ENCODE peak calls at places on chromosomes 11 and 22, in nine cellular contexts. F is suprapubic skin, O is body of pancreas, G is upper lobe of left lung, A is A549, B is ovary, E is stomach, X is uterus, J is breast epithelium. Z is an unnamed sample.

GRCh38 chr11:69280451-69280850 is 13.5 kb upstream of the MYEOV start:
- DNase-seq in F (no peak), O (no peak), G (no peak), A (no peak), B (no peak), E (no peak), X (no peak), J (no peak), Z (no peak)

GRCh38 chr22:47047321-47048122 is 285.1 kb downstream of the TBC1D22A start:
- DNase-seq in F (no peak), O (peak), G (no peak), A (no peak), B (no peak), E (no peak), X (no peak), J (no peak), Z (no peak)

GRCh38 chr11:10072841-10073240 is 221.2 kb downstream of the SBF2 start:
- DNase-seq in F (no peak), O (no peak), G (no peak), A (no peak), B (no peak), E (no peak), X (no peak), J (no peak), Z (no peak)

GRCh38 chr22:20173720-20174119 is 22.9 kb upstream of the CCDC188 start:
- DNase-seq in F (no peak), O (no peak), G (no peak), A (no peak), B (no peak), E (no peak), X (no peak), J (no peak), Z (no peak)

GRCh38 chr22:49827853-49828598 is at the start of gene BRD1:
- DNase-seq in F (no peak), O (peak), G (peak), A (no peak), B (peak), E (peak), X (peak), J (no peak), Z (peak)

GRCh38 chr11:6062691-6063358 is 32.3 kb upstream of the OR56A1 start:
- DNase-seq in F (no peak), O (no peak), G (no peak), A (no peak), B (no peak), E (no peak), X (no peak), J (no peak), Z (no peak)

GRCh38 chr11:60169264-60169915 is 13.5 kb downstream of the MS4A6A start:
- DNase-seq in F (no peak), O (peak), G (no peak), A (peak), B (no peak), E (peak), X (no peak), J (no peak), Z (no peak)

GRCh38 chr11:80958414-80958813 is 1517.6 kb upstream of the TENM4 start:
- DNase-seq in F (no peak), O (no peak), G (no peak), A (no peak), B (no peak), E (no peak), X (no peak), J (no peak), Z (no peak)

GRCh38 chr11:128678017-128678416 is 15.9 kb upstream of the FLI1 start:
- DNase-seq in F (no peak), O (no peak), G (no peak), A (no peak), B (no peak), E (no peak), X (no peak), J (no peak), Z (no peak)

GRCh38 chr11:85810871-85811611 is at the start of gene SYTL2:
- DNase-seq in F (peak), O (peak), G (peak), A (peak), B (peak), E (peak), X (peak), J (peak), Z (peak)
- TF ChIP-seq POLR2A in F (peak), O (peak), G (no peak), A (peak), B (peak), E (no peak), X (peak), J (peak), Z (peak)

DNA sequence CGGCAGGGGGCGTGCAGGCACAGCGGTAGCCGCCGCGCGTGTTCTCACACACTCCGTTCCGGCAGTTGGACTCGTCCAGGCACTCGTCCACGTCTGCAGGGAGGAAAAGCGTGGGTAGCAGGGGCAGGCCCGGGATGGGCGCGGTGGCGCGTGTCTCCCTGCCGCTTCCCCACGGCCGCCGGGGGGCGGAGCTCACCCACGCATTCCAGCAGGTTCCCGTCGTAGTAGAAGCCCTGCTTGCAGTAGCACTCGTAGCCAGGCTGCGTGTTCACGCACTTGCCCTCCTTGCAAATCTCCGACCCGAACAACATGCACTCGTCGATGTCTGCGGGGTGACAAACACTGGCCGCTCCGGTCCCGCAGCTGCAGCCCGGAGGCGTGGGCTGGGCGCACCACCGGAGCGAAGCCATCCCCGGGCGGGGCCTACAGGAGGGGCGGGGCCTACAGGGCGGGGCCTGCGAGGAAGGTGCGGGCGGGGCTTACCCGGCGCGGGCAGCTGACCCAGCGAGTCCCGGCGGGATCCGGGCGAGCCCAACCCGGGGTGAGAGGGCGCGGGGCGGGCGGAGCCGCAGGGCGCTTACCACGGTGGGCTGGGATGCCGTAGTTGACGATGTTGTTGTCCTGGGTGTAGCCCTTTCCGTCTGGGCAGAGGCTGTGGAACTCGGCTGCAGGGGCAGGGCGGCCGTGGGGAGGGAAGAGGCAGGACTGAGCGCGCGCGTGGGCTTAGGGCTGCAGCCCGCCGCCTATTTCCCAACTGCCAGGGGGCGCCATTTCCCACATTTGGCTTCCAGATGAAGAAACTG is 15.6 kb downstream of the SCYL1 start:
- DNase-seq in F (peak), O (peak), G (peak), A (peak), B (peak), E (peak), X (peak), J (peak), Z (peak)
- TF ChIP-seq CTCF in F (peak), O (peak), G (peak), A (peak), B (peak), E (peak), X (peak), J (peak), Z (peak)

GRCh38 chr22:23002612-23003180 is 67.6 kb upstream of the GNAZ start:
- DNase-seq in F (no peak), O (no peak), G (no peak), A (no peak), B (no peak), E (no peak), X (no peak), J (no peak), Z (no peak)
- TF ChIP-seq POLR2A in F (no peak), O (no peak), G (no peak), A (no peak), B (no peak), E (no peak), X (no peak), J (no peak), Z (no peak)

GRCh38 chr11:95375881-95376280 is 144.9 kb upstream of the SESN3 start:
- DNase-seq in F (no peak), O (no peak), G (no peak), A (no peak), B (no peak), E (no peak), X (no peak), J (no peak), Z (no peak)

GRCh38 chr11:95375451-95375850 is 144.4 kb upstream of the SESN3 start:
- DNase-seq in F (no peak), O (no peak), G (no peak), A (no peak), B (no peak), E (no peak), X (no peak), J (no peak), Z (no peak)

GRCh38 chr11:95373241-95373640 is 142.2 kb upstream of the SESN3 start:
- DNase-seq in F (no peak), O (no peak), G (no peak), A (no peak), B (no peak), E (no peak), X (no peak), J (no peak), Z (no peak)

GRCh38 chr11:95371147-95371546 is 140.1 kb upstream of the SESN3 start:
- DNase-seq in F (no peak), O (no peak), G (no peak), A (no peak), B (no peak), E (no peak), X (no peak), J (no peak), Z (no peak)

DNA sequence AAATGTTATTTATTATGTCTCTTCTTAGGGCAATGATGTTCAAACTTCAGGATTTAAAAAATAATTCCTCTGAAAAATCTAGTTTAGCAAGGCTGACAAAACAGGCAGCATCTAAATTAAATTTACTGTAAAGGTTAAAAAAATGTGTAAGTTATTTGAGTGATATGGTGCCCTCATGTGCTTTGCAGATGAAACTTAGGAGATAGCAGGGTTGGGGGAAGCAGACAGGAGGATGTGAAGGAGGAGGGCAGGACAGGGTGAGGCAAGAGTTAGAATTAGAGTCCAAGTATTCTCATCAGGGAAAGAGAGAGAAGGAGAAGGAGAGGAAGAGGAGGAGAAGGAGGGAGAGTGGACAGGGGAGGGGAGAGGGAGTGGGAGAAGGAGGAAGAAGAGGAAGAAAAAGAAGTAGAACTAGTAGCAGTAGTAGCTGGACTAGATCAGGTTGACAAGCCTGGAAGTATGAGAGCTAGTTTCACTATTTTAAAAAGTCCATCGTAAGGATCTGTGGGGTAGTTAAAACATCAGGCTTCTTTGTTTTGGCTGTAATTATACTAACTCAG is 141.2 kb upstream of the SESN3 start:
- DNase-seq in F (no peak), O (no peak), G (no peak), A (no peak), B (no peak), E (no peak), X (no peak), J (no peak), Z (no peak)
- TF ChIP-seq CTCF in F (no peak), O (no peak), G (no peak), A (no peak), B (no peak), E (no peak), X (no peak), J (no peak), Z (no peak)